ENCODE peak calls at places on chromosome 20, in four cellular contexts. One of them, this sample, is unnamed.

GRCh38 chr20:11716945-11717248 is 200.8 kb upstream of the BTBD3 start:
- DNase-seq in left colon: no peak
- DNase-seq in fibroblast of the aortic adventitia: no peak
- DNase-seq in NCI-H187 treated with DMSO at 0.1 percent for 48 hours: no peak
- DNase-seq in this sample: no peak

GRCh38 chr20:9025643-9026042 is 43.2 kb upstream of the PLCB4 start:
- DNase-seq in NCI-H187 treated with DMSO at 0.1 percent for 48 hours: no peak
- DNase-seq in left colon: no peak
- DNase-seq in fibroblast of the aortic adventitia: peak; percentile 65
- DNase-seq in this sample: no peak

GRCh38 chr20:9348746-9349145 is 165.6 kb upstream of the LAMP5 start:
- DNase-seq in fibroblast of the aortic adventitia: no peak
- DNase-seq in NCI-H187 treated with DMSO at 0.1 percent for 48 hours: no peak
- DNase-seq in left colon: no peak
- DNase-seq in this sample: no peak

GRCh38 chr20:62122659-62123449 is 579 bp downstream of the LSM14B start:
- DNase-seq in fibroblast of the aortic adventitia: peak; percentile 28
- DNase-seq in left colon: peak; percentile 61
- DNase-seq in NCI-H187 treated with DMSO at 0.1 percent for 48 hours: no peak
- DNase-seq in this sample: peak; percentile 58

GRCh38 chr20:24406761-24407550 is 62.5 kb upstream of the SYNDIG1 start:
- DNase-seq in fibroblast of the aortic adventitia: peak; percentile 52
- DNase-seq in NCI-H187 treated with DMSO at 0.1 percent for 48 hours: no peak
- DNase-seq in left colon: no peak
- DNase-seq in this sample: no peak

GRCh38 chr20:23630392-23630849 is 7.3 kb downstream of the CST3 start:
- DNase-seq in NCI-H187 treated with DMSO at 0.1 percent for 48 hours: no peak
- DNase-seq in left colon: no peak
- DNase-seq in fibroblast of the aortic adventitia: no peak
- DNase-seq in this sample: no peak

GRCh38 chr20:2312876-2313275 is 17.1 kb downstream of the TGM3 start:
- DNase-seq in fibroblast of the aortic adventitia: no peak
- DNase-seq in left colon: no peak
- DNase-seq in NCI-H187 treated with DMSO at 0.1 percent for 48 hours: no peak
- DNase-seq in this sample: no peak

GRCh38 chr20:57783956-57784837 is 74.4 kb upstream of the PMEPA1 start:
- DNase-seq in NCI-H187 treated with DMSO at 0.1 percent for 48 hours: no peak
- DNase-seq in fibroblast of the aortic adventitia: no peak
- DNase-seq in left colon: no peak
- DNase-seq in this sample: no peak

GRCh38 chr20:17625246-17626051 is 55.6 kb downstream of the DSTN start:
- DNase-seq in NCI-H187 treated with DMSO at 0.1 percent for 48 hours: no peak
- DNase-seq in left colon: no peak
- DNase-seq in fibroblast of the aortic adventitia: no peak
- DNase-seq in this sample: no peak

GRCh38 chr20:24488064-24488799 is 18.8 kb downstream of the SYNDIG1 start:
- DNase-seq in NCI-H187 treated with DMSO at 0.1 percent for 48 hours: no peak
- DNase-seq in left colon: peak; percentile 25
- DNase-seq in fibroblast of the aortic adventitia: no peak
- DNase-seq in this sample: no peak

GRCh38 chr20:5786930-5787826 is 37.0 kb downstream of the SHLD1 start:
- DNase-seq in left colon: no peak
- DNase-seq in fibroblast of the aortic adventitia: peak; percentile 86
- DNase-seq in NCI-H187 treated with DMSO at 0.1 percent for 48 hours: no peak
- DNase-seq in this sample: no peak

GRCh38 chr20:37194616-37195015 is 15.3 kb upstream of the MROH8 start:
- DNase-seq in fibroblast of the aortic adventitia: no peak
- DNase-seq in NCI-H187 treated with DMSO at 0.1 percent for 48 hours: no peak
- DNase-seq in left colon: no peak
- DNase-seq in this sample: no peak

GRCh38 chr20:51749674-51750036 is 18.5 kb downstream of the ATP9A start:
- DNase-seq in left colon: no peak
- DNase-seq in NCI-H187 treated with DMSO at 0.1 percent for 48 hours: no peak
- DNase-seq in fibroblast of the aortic adventitia: peak; percentile 69
- DNase-seq in this sample: no peak

GRCh38 chr20:46353506-46354206 is 45.4 kb upstream of the CDH22 start:
- DNase-seq in fibroblast of the aortic adventitia: no peak
- DNase-seq in NCI-H187 treated with DMSO at 0.1 percent for 48 hours: no peak
- DNase-seq in left colon: no peak
- DNase-seq in this sample: no peak

GRCh38 chr20:10573951-10574339 is 99.9 kb downstream of the JAG1 start:
- DNase-seq in NCI-H187 treated with DMSO at 0.1 percent for 48 hours: no peak
- DNase-seq in fibroblast of the aortic adventitia: no peak
- DNase-seq in left colon: no peak
- DNase-seq in this sample: no peak

GRCh38 chr20:17226410-17227198 is at the start of gene PCSK2:
- DNase-seq in fibroblast of the aortic adventitia: peak; percentile 15
- DNase-seq in NCI-H187 treated with DMSO at 0.1 percent for 48 hours: peak; percentile 45
- DNase-seq in left colon: peak; percentile 11
- DNase-seq in this sample: no peak

GRCh38 chr20:60192351-60192750 is 234.1 kb downstream of the CDH26 start:
- DNase-seq in NCI-H187 treated with DMSO at 0.1 percent for 48 hours: no peak
- DNase-seq in fibroblast of the aortic adventitia: no peak
- DNase-seq in left colon: no peak
- DNase-seq in this sample: no peak

GRCh38 chr20:1892122-1892385 is 3.2 kb upstream of the SIRPA start:
- DNase-seq in left colon: no peak
- DNase-seq in NCI-H187 treated with DMSO at 0.1 percent for 48 hours: no peak
- DNase-seq in fibroblast of the aortic adventitia: no peak
- DNase-seq in this sample: no peak